ENCODE peak calls at places on chromosomes 3 and 15, in four cellular contexts. I is PC-9, D is heart left ventricle, L is heart right ventricle. O is an unnamed sample.

GRCh38 chr3:186413615-186414415 is 51.8 kb upstream of the DGKG start:
- DNase-seq in D (no peak), I (peak; percentile 30), L (peak; percentile 34), O (peak; percentile 100)

GRCh38 chr3:45182915-45183881 is 37.0 kb upstream of the CDCP1 start:
- DNase-seq in L (no peak), I (peak; percentile 94), D (no peak), O (peak; percentile 84)

GRCh38 chr3:16286161-16286560 is 21.1 kb downstream of the OXNAD1 start:
- DNase-seq in D (no peak), I (no peak), L (no peak), O (no peak)

GRCh38 chr3:182111967-182112366 is 400.2 kb downstream of the SOX2 start:
- DNase-seq in I (peak; percentile 40), L (no peak), D (no peak), O (no peak)

GRCh38 chr15:90845201-90845949 is 23.0 kb upstream of the FURIN start:
- DNase-seq in L (no peak), I (peak; percentile 70), D (no peak), O (peak; percentile 60)

GRCh38 chr3:46467562-46467961 is 2.9 kb upstream of the LTF start:
- DNase-seq in L (no peak), D (no peak), I (no peak), O (no peak)

GRCh38 chr3:157257101-157257500 is 97.2 kb upstream of the CCNL1 start:
- DNase-seq in L (no peak), I (no peak), D (no peak), O (no peak)

GRCh38 chr3:188955919-188956318 is 215.9 kb upstream of the TPRG1 start:
- DNase-seq in D (no peak), L (no peak), I (no peak), O (no peak)

GRCh38 chr3:154428369-154429206 is 1.4 kb downstream of the GPR149 start:
- DNase-seq in D (no peak), I (no peak), L (peak; percentile 4), O (peak; percentile 5)

DNA sequence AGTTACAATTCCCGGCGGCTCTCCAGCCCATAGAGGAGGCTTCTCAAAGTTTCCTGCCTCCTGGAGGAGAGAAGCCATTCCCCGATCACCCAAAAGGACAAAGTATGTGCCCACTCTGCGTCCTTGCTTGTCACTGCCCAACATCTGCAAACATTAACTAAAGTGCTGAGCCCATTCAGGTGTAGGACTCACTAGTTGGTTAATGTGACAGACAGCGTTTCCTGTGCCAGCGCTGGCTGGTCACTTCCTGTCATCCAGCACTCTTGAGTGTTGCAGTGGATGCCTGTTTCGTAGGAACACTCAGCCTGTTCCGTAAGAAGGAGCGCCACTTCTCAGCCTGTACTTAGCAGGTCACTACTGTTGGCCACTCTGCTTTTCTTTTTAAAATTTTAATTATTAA is 100.3 kb downstream of the APBA2 start:
- DNase-seq in I (no peak), D (no peak), L (no peak), O (no peak)
- TF ChIP-seq CTCF in I (no peak), D (no peak), L (no peak), O (no peak)

GRCh38 chr15:23647001-23647295 is 719 bp downstream of the MAGEL2 start:
- DNase-seq in D (no peak), I (no peak), L (no peak), O (no peak)
- H3K4me3 ChIP-seq in D (peak overlapping the region; percentile 43), I (no peak overlapping the region), L (peak overlapping the region; percentile 26), O (no peak overlapping the region)

DNA sequence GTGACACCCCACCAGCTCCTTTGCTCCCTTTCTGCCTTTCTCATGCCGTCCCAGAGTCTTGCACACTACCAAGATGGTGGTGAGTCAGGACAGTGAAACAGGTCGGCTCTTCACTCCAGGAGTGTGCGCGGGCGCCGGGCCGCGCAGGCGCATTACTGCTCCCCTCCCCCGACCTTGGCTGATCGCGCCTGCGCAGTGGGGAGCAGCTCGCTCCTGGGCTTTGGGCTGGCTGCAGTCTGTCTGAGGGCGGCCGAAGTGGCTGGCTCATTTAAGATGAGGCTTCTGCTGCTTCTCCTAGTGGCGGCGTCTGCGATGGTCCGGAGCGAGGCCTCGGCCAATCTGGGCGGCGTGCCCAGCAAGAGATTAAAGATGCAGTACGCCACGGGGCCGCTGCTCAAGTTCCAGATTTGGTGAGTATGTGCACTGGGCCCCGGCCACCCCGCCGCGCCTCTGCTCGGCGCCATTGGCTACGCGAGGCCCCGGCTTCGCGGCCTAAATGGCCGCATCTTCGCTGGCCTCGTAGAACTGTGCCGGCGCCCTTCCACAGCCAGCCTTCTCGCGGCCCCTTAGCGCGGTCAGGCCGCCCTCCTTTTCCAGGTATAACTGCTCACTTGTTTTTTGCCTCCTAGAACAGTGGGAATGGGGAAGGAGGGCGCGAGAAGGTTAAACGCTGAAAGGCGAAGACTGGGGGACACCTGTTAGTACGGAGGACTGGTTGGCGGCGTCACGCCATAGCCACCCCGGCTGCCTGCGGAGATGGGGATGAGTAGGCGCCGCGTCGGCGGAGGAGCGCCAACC is at the start of gene SELENOT:
- DNase-seq in D (peak; percentile 94), I (peak; percentile 88), L (peak; percentile 96), O (peak; percentile 94)
- TF ChIP-seq CTCF in D (peak; percentile 36), I (peak; percentile 31), L (no peak), O (peak; percentile 32)

DNA sequence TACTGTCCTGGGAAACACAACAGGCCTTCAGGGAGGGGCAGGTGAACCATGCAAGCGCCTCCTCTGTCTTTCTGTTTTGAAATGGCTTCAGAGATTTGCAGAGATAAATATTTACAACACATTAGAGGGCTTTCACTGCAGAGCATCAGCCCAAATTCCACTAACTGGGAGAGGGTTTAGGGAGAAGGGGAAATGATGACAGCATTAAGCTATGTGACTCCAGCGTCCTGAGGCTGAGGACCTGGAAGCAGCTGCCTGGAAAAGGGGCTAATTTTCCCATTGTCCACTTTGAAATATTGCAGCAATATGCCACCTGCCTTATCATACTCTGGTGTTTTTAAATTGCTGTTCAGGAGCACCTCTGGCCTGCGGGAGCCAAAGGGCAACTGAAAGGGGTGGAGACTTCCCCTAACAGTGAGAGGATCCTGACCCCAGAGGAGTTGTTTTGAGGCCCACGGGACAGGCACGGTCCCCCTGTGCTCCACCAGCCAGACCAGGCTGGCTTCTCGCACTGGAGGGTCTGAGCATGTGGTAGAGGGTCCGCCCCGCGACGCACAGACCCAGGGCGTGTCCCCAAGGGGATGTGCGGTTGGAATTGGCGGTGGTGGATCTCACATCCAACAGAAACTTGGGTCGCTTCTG is 110.6 kb downstream of the XXYLT1 start:
- DNase-seq in I (no peak), D (no peak), L (no peak), O (peak; percentile 27)
- H3K4me3 ChIP-seq in I (no peak overlapping the region), D (no peak overlapping the region), L (no peak overlapping the region), O (no peak overlapping the region)

GRCh38 chr3:72245183-72245811 is 460.3 kb upstream of the PROK2 start:
- DNase-seq in I (no peak), L (peak; percentile 58), D (peak; percentile 70), O (peak; percentile 18)
- TF ChIP-seq CTCF in I (no peak), L (no peak), D (no peak), O (no peak)

GRCh38 chr15:94263341-94264273 is 32.2 kb downstream of the MCTP2 start:
- DNase-seq in D (no peak), I (no peak), L (no peak), O (no peak)
- H3K4me3 ChIP-seq in D (no peak overlapping the region), I (no peak overlapping the region), L (no peak overlapping the region), O (no peak overlapping the region)

O was measured in thyroid gland.